ENCODE peak calls at places on chromosomes 1 and 21, in seven cellular contexts. J is BJ, N is esophagus squamous epithelium, T is nephron progenitor cell, V is cardiac fibroblast, R is natural killer cell, D is Calu3. G is an unnamed sample.

GRCh38 chr1:36807262-36807661 is 227.1 kb downstream of the GRIK3 start:
- DNase-seq in J (no peak), N (no peak), T (no peak), V (no peak), R (no peak), D (no peak), G (no peak)

GRCh38 chr1:172971241-172971640 is 79.5 kb downstream of the TNFSF18 start:
- DNase-seq in J (no peak), N (no peak), T (no peak), V (no peak), R (no peak), D (no peak), G (no peak)

GRCh38 chr1:110962892-110963665 is 643 bp downstream of the LRIF1 start:
- DNase-seq in J (peak; percentile 28), N (peak; percentile 26), T (peak; percentile 48), V (peak; percentile 86), R (peak; percentile 72), D (peak; percentile 32), G (peak; percentile 15)

GRCh38 chr1:1171551-1172340 is 1.9 kb upstream of the TTLL10 start:
- DNase-seq in J (no peak), N (no peak), T (peak; percentile 5), V (no peak), R (peak; percentile 24), D (no peak), G (no peak)

GRCh38 chr1:231001892-231002291 is 23.0 kb downstream of the ARV1 start:
- DNase-seq in J (no peak), N (no peak), T (no peak), V (no peak), R (no peak), D (no peak), G (no peak)

GRCh38 chr21:31682625-31683024 is 23.1 kb downstream of the SOD1 start:
- DNase-seq in J (no peak), N (no peak), T (no peak), V (no peak), R (no peak), D (no peak), G (no peak)

GRCh38 chr21:30193201-30193600 is 22.7 kb downstream of the CLDN8 start:
- DNase-seq in J (no peak), N (no peak), T (no peak), V (peak; percentile 8), R (no peak), D (no peak), G (no peak)

GRCh38 chr1:185238447-185238846 is 78.6 kb downstream of the IVNS1ABP start:
- DNase-seq in J (no peak), N (no peak), T (no peak), V (peak; percentile 48), R (no peak), D (no peak), G (no peak)

GRCh38 chr21:37060296-37060695 is 12.6 kb downstream of the PIGP start:
- DNase-seq in J (peak; percentile 88), N (no peak), T (peak; percentile 22), V (peak; percentile 94), R (no peak), D (peak; percentile 39), G (peak; percentile 16)

GRCh38 chr1:222820159-222820732 is 5.4 kb downstream of the DISP1 start:
- DNase-seq in J (no peak), N (no peak), T (no peak), V (no peak), R (no peak), D (no peak), G (no peak)

GRCh38 chr21:44987301-44987885 is 47.6 kb downstream of the SLX9 start:
- DNase-seq in J (no peak), N (no peak), T (no peak), V (no peak), R (no peak), D (no peak), G (no peak)

GRCh38 chr1:43653339-43653738 is 3.4 kb downstream of the KDM4A start:
- DNase-seq in J (no peak), N (no peak), T (no peak), V (peak; percentile 57), R (no peak), D (peak; percentile 25), G (no peak)

GRCh38 chr21:41153443-41153842 is 14.5 kb upstream of the BACE2 start:
- DNase-seq in J (no peak), N (no peak), T (no peak), V (no peak), R (no peak), D (no peak), G (no peak)

GRCh38 chr1:237206065-237206414 is 164.1 kb downstream of the RYR2 start:
- DNase-seq in J (no peak), N (no peak), T (no peak), V (no peak), R (no peak), D (no peak), G (no peak)

DNA sequence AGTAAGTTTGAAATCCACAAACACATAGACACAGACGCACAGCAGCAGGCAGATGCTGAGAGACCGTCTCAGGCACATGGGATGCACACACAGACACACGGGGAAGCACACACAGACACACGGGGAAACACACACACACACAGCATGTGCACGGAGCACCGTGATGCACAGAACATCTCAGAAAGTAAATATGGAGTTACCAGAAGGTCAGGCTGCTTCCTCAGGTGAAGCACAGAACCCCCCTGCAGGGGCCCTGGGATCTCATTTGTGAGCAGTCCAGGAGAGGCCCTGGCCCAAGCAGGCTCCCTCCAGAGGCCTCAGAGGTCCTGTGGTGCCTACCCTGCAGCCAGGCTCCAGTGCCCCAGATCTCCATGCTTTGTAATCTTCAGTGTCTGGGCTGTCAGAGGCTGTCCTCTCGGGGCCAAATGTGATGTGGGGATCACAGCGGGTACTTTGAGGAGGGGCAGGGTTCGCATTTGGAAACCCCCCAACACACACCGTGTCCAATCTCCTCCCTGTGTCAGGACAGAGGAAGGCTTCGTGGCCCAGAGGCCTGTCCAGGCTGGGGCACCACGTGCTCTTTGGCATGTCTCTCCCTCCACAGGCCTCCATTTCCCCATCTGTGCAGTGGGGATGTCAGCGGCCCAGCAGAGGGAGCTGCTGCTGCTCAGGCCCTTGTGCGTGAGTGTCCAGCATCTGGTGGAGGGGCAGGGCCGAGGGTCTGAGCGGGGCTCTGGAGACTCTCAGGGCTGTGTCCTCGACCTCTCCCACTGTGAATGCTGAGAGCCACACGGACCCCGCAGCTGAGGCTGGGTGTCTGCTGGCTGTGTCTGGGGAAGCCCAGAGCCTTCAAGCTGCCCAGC is 23.0 kb upstream of the PRSS38 start:
- DNase-seq in J (no peak), N (no peak), T (no peak), V (no peak), R (no peak), D (no peak), G (no peak)
- TF ChIP-seq CTCF in J (no peak), N (no peak), T (no peak), V (no peak), R (no peak), D (no peak), G (peak; percentile 19)

GRCh38 chr1:228272331-228272791 is 64.5 kb downstream of the OBSCN start:
- DNase-seq in J (no peak), N (no peak), T (no peak), V (no peak), R (no peak), D (no peak), G (no peak)

GRCh38 chr1:228275154-228275434 is 67.2 kb downstream of the OBSCN start:
- DNase-seq in J (no peak), N (no peak), T (no peak), V (no peak), R (no peak), D (no peak), G (no peak)

GRCh38 chr1:228274452-228275153 is 66.8 kb downstream of the OBSCN start:
- DNase-seq in J (no peak), N (no peak), T (no peak), V (no peak), R (peak; percentile 13), D (no peak), G (no peak)

GRCh38 chr1:228272831-228273571 is 65.2 kb downstream of the OBSCN start:
- DNase-seq in J (no peak), N (no peak), T (no peak), V (no peak), R (no peak), D (no peak), G (no peak)

DNA sequence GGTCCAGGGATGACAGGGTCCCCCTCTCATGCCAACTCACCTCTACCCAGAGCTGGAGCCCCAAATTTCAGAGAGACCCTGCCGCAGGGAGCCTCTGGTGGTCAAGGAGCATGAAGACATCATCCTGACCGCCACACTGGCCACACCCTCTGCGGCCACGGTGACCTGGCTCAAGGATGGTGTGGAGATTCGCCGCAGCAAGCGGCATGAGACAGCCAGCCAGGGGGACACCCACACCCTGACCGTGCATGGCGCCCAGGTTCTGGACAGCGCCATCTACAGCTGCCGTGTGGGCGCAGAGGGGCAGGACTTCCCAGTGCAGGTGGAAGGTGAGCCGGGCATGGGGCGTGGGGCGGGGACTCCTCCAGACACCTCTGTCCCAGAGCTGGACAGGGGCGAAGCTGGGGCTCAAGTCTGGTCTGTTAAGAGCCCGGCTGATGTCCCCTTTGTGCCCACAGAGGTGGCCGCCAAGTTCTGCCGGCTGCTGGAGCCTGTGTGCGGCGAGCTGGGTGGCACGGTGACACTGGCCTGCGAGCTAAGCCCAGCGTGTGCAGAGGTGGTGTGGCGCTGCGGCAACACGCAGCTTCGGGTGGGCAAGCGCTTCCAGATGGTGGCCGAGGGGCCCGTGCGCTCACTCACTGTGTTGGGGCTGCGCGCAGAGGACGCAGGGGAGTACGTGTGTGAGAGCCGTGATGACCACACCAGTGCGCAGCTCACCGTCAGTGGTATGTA is 66.0 kb downstream of the OBSCN start:
- DNase-seq in J (no peak), N (no peak), T (no peak), V (no peak), R (peak; percentile 13), D (no peak), G (no peak)
- TF ChIP-seq CTCF in J (no peak), N (no peak), T (no peak), V (no peak), R (no peak), D (no peak), G (no peak)

DNA sequence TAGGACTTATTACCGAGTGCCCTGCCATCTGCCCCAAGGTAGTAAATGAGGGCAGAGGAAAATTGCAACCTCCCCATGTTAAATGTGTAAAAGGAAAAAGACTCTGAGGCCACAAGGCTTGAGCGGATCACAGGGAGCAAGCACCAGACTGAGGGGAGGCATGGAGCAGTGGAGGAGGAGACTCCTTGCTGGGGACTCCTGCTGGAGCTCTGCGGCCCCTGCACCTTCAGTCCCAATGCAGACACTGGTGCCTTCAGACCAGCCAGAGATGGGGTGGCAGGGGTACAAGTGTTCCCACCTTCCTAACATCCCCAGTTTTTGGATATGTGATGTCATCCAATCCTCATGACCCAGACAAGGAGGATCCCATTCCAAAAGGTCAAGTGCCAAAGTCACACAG is 128.4 kb upstream of the NGF start:
- DNase-seq in J (no peak), N (no peak), T (no peak), V (peak; percentile 18), R (no peak), D (no peak), G (no peak)
- TF ChIP-seq CTCF in J (peak; percentile 30), N (no peak), T (no peak), V (peak; percentile 17), R (no peak), D (no peak), G (no peak)

GRCh38 chr1:56894014-56894413 is 39.4 kb downstream of the C8A start:
- DNase-seq in J (no peak), N (no peak), T (no peak), V (no peak), R (no peak), D (no peak), G (no peak)

DNA sequence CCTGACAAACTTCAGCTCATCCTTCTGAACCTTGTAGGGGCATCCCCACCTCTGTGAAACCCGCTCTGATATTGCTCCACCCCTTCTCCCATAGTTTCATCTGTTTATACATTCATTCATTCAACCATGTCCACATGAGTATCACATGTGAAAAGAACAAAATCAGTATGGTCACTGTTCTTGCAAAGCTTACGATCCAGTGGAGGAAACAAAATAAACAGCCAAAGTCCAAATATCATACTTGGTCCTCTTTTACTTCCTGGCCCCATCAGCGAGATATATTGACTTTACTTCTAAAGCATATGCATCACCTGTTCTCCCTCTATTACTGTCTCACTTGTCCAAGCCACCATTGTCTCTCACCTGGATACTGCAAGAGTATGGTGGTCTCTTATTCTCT is 35.6 kb downstream of the C8A start:
- DNase-seq in J (no peak), N (no peak), T (no peak), V (no peak), R (no peak), D (no peak), G (no peak)
- TF ChIP-seq CTCF in J (no peak), N (no peak), T (no peak), V (no peak), R (no peak), D (no peak), G (no peak)